ENCODE peak calls at places on chromosomes 5 and 9, in nine cellular contexts. One of them, this sample, is unnamed.

GRCh38 chr9:33375238-33375840 is 27.0 kb downstream of the AQP7 start:
- DNase-seq in left ventricle myocardium inferior: no peak
- DNase-seq in dorsolateral prefrontal cortex: no peak
- DNase-seq in Panc1: no peak
- DNase-seq in AG04450: no peak
- DNase-seq in upper lobe of right lung: peak
- DNase-seq in A549: no peak
- DNase-seq in left lung: no peak
- DNase-seq in esophagus squamous epithelium: no peak
- DNase-seq in this sample: no peak

GRCh38 chr5:82259172-82259800 is 18.9 kb downstream of the RPS23 start:
- DNase-seq in left ventricle myocardium inferior: no peak
- DNase-seq in dorsolateral prefrontal cortex: no peak
- DNase-seq in Panc1: no peak
- DNase-seq in AG04450: peak
- DNase-seq in upper lobe of right lung: no peak
- DNase-seq in A549: peak
- DNase-seq in left lung: no peak
- DNase-seq in esophagus squamous epithelium: no peak
- DNase-seq in this sample: no peak

GRCh38 chr5:92337772-92338234 is 954.7 kb upstream of the ARRDC3 start:
- DNase-seq in left ventricle myocardium inferior: no peak
- DNase-seq in dorsolateral prefrontal cortex: no peak
- DNase-seq in Panc1: no peak
- DNase-seq in AG04450: no peak
- DNase-seq in upper lobe of right lung: no peak
- DNase-seq in A549: no peak
- DNase-seq in left lung: no peak
- DNase-seq in esophagus squamous epithelium: no peak
- DNase-seq in this sample: no peak

GRCh38 chr9:126724226-126724625 is 80.6 kb upstream of the ZBTB43 start:
- DNase-seq in left ventricle myocardium inferior: no peak
- DNase-seq in dorsolateral prefrontal cortex: no peak
- DNase-seq in Panc1: no peak
- DNase-seq in AG04450: no peak
- DNase-seq in upper lobe of right lung: no peak
- DNase-seq in A549: no peak
- DNase-seq in left lung: no peak
- DNase-seq in esophagus squamous epithelium: no peak
- DNase-seq in this sample: no peak

GRCh38 chr5:114174837-114175236 is 187.0 kb upstream of the KCNN2 start:
- DNase-seq in left ventricle myocardium inferior: no peak
- DNase-seq in dorsolateral prefrontal cortex: no peak
- DNase-seq in Panc1: no peak
- DNase-seq in AG04450: no peak
- DNase-seq in upper lobe of right lung: no peak
- DNase-seq in A549: no peak
- DNase-seq in left lung: no peak
- DNase-seq in esophagus squamous epithelium: no peak
- DNase-seq in this sample: no peak

GRCh38 chr9:111957856-111958631 is 61.4 kb downstream of the UGCG start:
- DNase-seq in left ventricle myocardium inferior: no peak
- DNase-seq in dorsolateral prefrontal cortex: peak
- DNase-seq in Panc1: peak
- DNase-seq in AG04450: peak
- DNase-seq in upper lobe of right lung: no peak
- DNase-seq in A549: peak
- DNase-seq in left lung: no peak
- DNase-seq in esophagus squamous epithelium: no peak
- DNase-seq in this sample: no peak

GRCh38 chr9:14221119-14221518 is 92.8 kb downstream of the NFIB start:
- DNase-seq in left ventricle myocardium inferior: no peak
- DNase-seq in dorsolateral prefrontal cortex: no peak
- DNase-seq in Panc1: no peak
- DNase-seq in AG04450: no peak
- DNase-seq in upper lobe of right lung: no peak
- DNase-seq in A549: no peak
- DNase-seq in left lung: no peak
- DNase-seq in esophagus squamous epithelium: no peak
- DNase-seq in this sample: no peak

GRCh38 chr5:92147792-92148191 is 764.7 kb upstream of the ARRDC3 start:
- DNase-seq in left ventricle myocardium inferior: no peak
- DNase-seq in dorsolateral prefrontal cortex: no peak
- DNase-seq in Panc1: no peak
- DNase-seq in AG04450: no peak
- DNase-seq in upper lobe of right lung: no peak
- DNase-seq in A549: no peak
- DNase-seq in left lung: no peak
- DNase-seq in esophagus squamous epithelium: no peak
- DNase-seq in this sample: no peak

GRCh38 chr9:123338710-123339665 is 17.0 kb upstream of the CRB2 start:
- DNase-seq in left ventricle myocardium inferior: peak
- DNase-seq in dorsolateral prefrontal cortex: peak
- DNase-seq in Panc1: no peak
- DNase-seq in AG04450: no peak
- DNase-seq in upper lobe of right lung: peak
- DNase-seq in A549: no peak
- DNase-seq in left lung: peak
- DNase-seq in esophagus squamous epithelium: no peak
- DNase-seq in this sample: no peak

GRCh38 chr5:65791721-65792698 is 70.0 kb downstream of the NLN start:
- DNase-seq in left ventricle myocardium inferior: no peak
- DNase-seq in dorsolateral prefrontal cortex: peak
- DNase-seq in Panc1: no peak
- DNase-seq in AG04450: no peak
- DNase-seq in upper lobe of right lung: no peak
- DNase-seq in A549: no peak
- DNase-seq in left lung: no peak
- DNase-seq in esophagus squamous epithelium: no peak
- DNase-seq in this sample: no peak

GRCh38 chr5:10612251-10612650 is 48.4 kb downstream of the ANKRD33B start:
- DNase-seq in left ventricle myocardium inferior: no peak
- DNase-seq in dorsolateral prefrontal cortex: no peak
- DNase-seq in Panc1: no peak
- DNase-seq in AG04450: no peak
- DNase-seq in upper lobe of right lung: no peak
- DNase-seq in A549: no peak
- DNase-seq in left lung: no peak
- DNase-seq in esophagus squamous epithelium: no peak
- DNase-seq in this sample: no peak

GRCh38 chr5:89499787-89500186 is 616.8 kb upstream of the MEF2C start:
- DNase-seq in left ventricle myocardium inferior: no peak
- DNase-seq in dorsolateral prefrontal cortex: no peak
- DNase-seq in Panc1: no peak
- DNase-seq in AG04450: no peak
- DNase-seq in upper lobe of right lung: no peak
- DNase-seq in A549: no peak
- DNase-seq in left lung: no peak
- DNase-seq in esophagus squamous epithelium: no peak
- DNase-seq in this sample: no peak

GRCh38 chr5:139381837-139382361 is 1.2 kb downstream of the SLC23A1 start:
- DNase-seq in left ventricle myocardium inferior: no peak
- DNase-seq in dorsolateral prefrontal cortex: no peak
- DNase-seq in Panc1: no peak
- DNase-seq in AG04450: no peak
- DNase-seq in upper lobe of right lung: peak
- DNase-seq in A549: no peak
- DNase-seq in left lung: no peak
- DNase-seq in esophagus squamous epithelium: no peak
- DNase-seq in this sample: no peak

GRCh38 chr9:35871514-35871913 is 1.3 kb upstream of the OR13J1 start:
- DNase-seq in left ventricle myocardium inferior: no peak
- DNase-seq in dorsolateral prefrontal cortex: no peak
- DNase-seq in Panc1: no peak
- DNase-seq in AG04450: no peak
- DNase-seq in upper lobe of right lung: no peak
- DNase-seq in A549: no peak
- DNase-seq in left lung: no peak
- DNase-seq in esophagus squamous epithelium: no peak
- DNase-seq in this sample: peak

GRCh38 chr9:99237356-99237755 is 15.3 kb downstream of the SEC61B start:
- DNase-seq in left ventricle myocardium inferior: no peak
- DNase-seq in dorsolateral prefrontal cortex: no peak
- DNase-seq in Panc1: no peak
- DNase-seq in AG04450: no peak
- DNase-seq in upper lobe of right lung: no peak
- DNase-seq in A549: no peak
- DNase-seq in left lung: no peak
- DNase-seq in esophagus squamous epithelium: no peak
- DNase-seq in this sample: no peak

GRCh38 chr9:99244300-99245260 is 22.5 kb downstream of the SEC61B start:
- DNase-seq in left ventricle myocardium inferior: no peak
- DNase-seq in dorsolateral prefrontal cortex: no peak
- DNase-seq in Panc1: no peak
- DNase-seq in AG04450: no peak
- DNase-seq in upper lobe of right lung: no peak
- DNase-seq in A549: no peak
- DNase-seq in left lung: no peak
- DNase-seq in esophagus squamous epithelium: no peak
- DNase-seq in this sample: no peak

GRCh38 chr9:99238331-99238730 is 16.2 kb downstream of the SEC61B start:
- DNase-seq in left ventricle myocardium inferior: no peak
- DNase-seq in dorsolateral prefrontal cortex: no peak
- DNase-seq in Panc1: no peak
- DNase-seq in AG04450: no peak
- DNase-seq in upper lobe of right lung: no peak
- DNase-seq in A549: no peak
- DNase-seq in left lung: no peak
- DNase-seq in esophagus squamous epithelium: no peak
- DNase-seq in this sample: no peak

GRCh38 chr9:99239341-99240055 is 17.4 kb downstream of the SEC61B start:
- DNase-seq in left ventricle myocardium inferior: no peak
- DNase-seq in dorsolateral prefrontal cortex: no peak
- DNase-seq in Panc1: no peak
- DNase-seq in AG04450: no peak
- DNase-seq in upper lobe of right lung: no peak
- DNase-seq in A549: no peak
- DNase-seq in left lung: no peak
- DNase-seq in esophagus squamous epithelium: no peak
- DNase-seq in this sample: no peak

GRCh38 chr9:99241106-99241505 is 19.0 kb downstream of the SEC61B start:
- DNase-seq in left ventricle myocardium inferior: no peak
- DNase-seq in dorsolateral prefrontal cortex: no peak
- DNase-seq in Panc1: no peak
- DNase-seq in AG04450: no peak
- DNase-seq in upper lobe of right lung: no peak
- DNase-seq in A549: no peak
- DNase-seq in left lung: no peak
- DNase-seq in esophagus squamous epithelium: no peak
- DNase-seq in this sample: no peak
- TF ChIP-seq CTCF in left ventricle myocardium inferior: peak
- TF ChIP-seq CTCF in dorsolateral prefrontal cortex: no peak
- TF ChIP-seq CTCF in Panc1: peak
- TF ChIP-seq CTCF in AG04450: peak
- TF ChIP-seq CTCF in upper lobe of right lung: no peak
- TF ChIP-seq CTCF in A549: no peak
- TF ChIP-seq CTCF in left lung: no peak
- TF ChIP-seq CTCF in esophagus squamous epithelium: no peak
- TF ChIP-seq CTCF in this sample: no peak

GRCh38 chr9:132546148-132547051 is 36.0 kb upstream of the BARHL1 start:
- DNase-seq in left ventricle myocardium inferior: peak
- DNase-seq in dorsolateral prefrontal cortex: no peak
- DNase-seq in Panc1: no peak
- DNase-seq in AG04450: no peak
- DNase-seq in upper lobe of right lung: no peak
- DNase-seq in A549: no peak
- DNase-seq in left lung: no peak
- DNase-seq in esophagus squamous epithelium: no peak
- DNase-seq in this sample: no peak
- TF ChIP-seq CTCF in left ventricle myocardium inferior: peak
- TF ChIP-seq CTCF in dorsolateral prefrontal cortex: no peak
- TF ChIP-seq CTCF in Panc1: no peak
- TF ChIP-seq CTCF in AG04450: peak
- TF ChIP-seq CTCF in upper lobe of right lung: no peak
- TF ChIP-seq CTCF in A549: peak
- TF ChIP-seq CTCF in left lung: no peak
- TF ChIP-seq CTCF in esophagus squamous epithelium: no peak
- TF ChIP-seq CTCF in this sample: no peak

GRCh38 chr9:38352716-38353334 is 39.7 kb upstream of the ALDH1B1 start:
- DNase-seq in left ventricle myocardium inferior: no peak
- DNase-seq in dorsolateral prefrontal cortex: peak
- DNase-seq in Panc1: no peak
- DNase-seq in AG04450: no peak
- DNase-seq in upper lobe of right lung: no peak
- DNase-seq in A549: no peak
- DNase-seq in left lung: no peak
- DNase-seq in esophagus squamous epithelium: no peak
- DNase-seq in this sample: no peak

GRCh38 chr9:38346811-38347735 is 45.4 kb upstream of the ALDH1B1 start:
- DNase-seq in left ventricle myocardium inferior: no peak
- DNase-seq in dorsolateral prefrontal cortex: no peak
- DNase-seq in Panc1: no peak
- DNase-seq in AG04450: no peak
- DNase-seq in upper lobe of right lung: no peak
- DNase-seq in A549: no peak
- DNase-seq in left lung: no peak
- DNase-seq in esophagus squamous epithelium: no peak
- DNase-seq in this sample: no peak

GRCh38 chr9:38347946-38348345 is 44.6 kb upstream of the ALDH1B1 start:
- DNase-seq in left ventricle myocardium inferior: no peak
- DNase-seq in dorsolateral prefrontal cortex: peak
- DNase-seq in Panc1: no peak
- DNase-seq in AG04450: no peak
- DNase-seq in upper lobe of right lung: no peak
- DNase-seq in A549: no peak
- DNase-seq in left lung: no peak
- DNase-seq in esophagus squamous epithelium: no peak
- DNase-seq in this sample: no peak

GRCh38 chr9:38345851-38346755 is 46.4 kb upstream of the ALDH1B1 start:
- DNase-seq in left ventricle myocardium inferior: no peak
- DNase-seq in dorsolateral prefrontal cortex: no peak
- DNase-seq in Panc1: no peak
- DNase-seq in AG04450: no peak
- DNase-seq in upper lobe of right lung: no peak
- DNase-seq in A549: no peak
- DNase-seq in left lung: no peak
- DNase-seq in esophagus squamous epithelium: no peak
- DNase-seq in this sample: no peak

DNA sequence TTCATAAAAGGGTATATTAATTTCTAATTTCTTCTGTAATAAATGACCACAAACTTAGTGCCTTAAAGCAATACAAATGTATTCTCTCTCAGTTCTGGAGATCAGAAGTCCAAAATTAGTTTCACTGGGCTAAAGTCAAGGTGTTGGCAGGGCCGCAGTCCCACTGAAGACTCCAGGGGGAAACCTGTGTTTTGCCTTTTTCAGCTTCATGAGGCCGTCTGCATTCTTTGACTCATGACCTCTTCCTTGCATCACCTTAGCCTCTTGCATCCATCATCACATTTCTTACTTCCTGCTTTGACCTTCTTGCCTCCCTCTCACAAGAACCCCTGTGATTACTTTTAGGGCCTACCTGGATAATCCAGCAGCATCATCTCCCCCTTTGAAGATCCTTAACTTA is 42.0 kb upstream of the ALDH1B1 start:
- DNase-seq in left ventricle myocardium inferior: no peak
- DNase-seq in dorsolateral prefrontal cortex: no peak
- DNase-seq in Panc1: no peak
- DNase-seq in AG04450: no peak
- DNase-seq in upper lobe of right lung: no peak
- DNase-seq in A549: no peak
- DNase-seq in left lung: no peak
- DNase-seq in esophagus squamous epithelium: no peak
- DNase-seq in this sample: no peak
- TF ChIP-seq CTCF in left ventricle myocardium inferior: no peak
- TF ChIP-seq CTCF in dorsolateral prefrontal cortex: no peak
- TF ChIP-seq CTCF in Panc1: no peak
- TF ChIP-seq CTCF in AG04450: no peak
- TF ChIP-seq CTCF in upper lobe of right lung: no peak
- TF ChIP-seq CTCF in A549: no peak
- TF ChIP-seq CTCF in left lung: no peak
- TF ChIP-seq CTCF in esophagus squamous epithelium: no peak
- TF ChIP-seq CTCF in this sample: no peak

GRCh38 chr5:99715921-99716320 is 787.1 kb upstream of the CHD1 start:
- DNase-seq in left ventricle myocardium inferior: no peak
- DNase-seq in dorsolateral prefrontal cortex: no peak
- DNase-seq in Panc1: no peak
- DNase-seq in AG04450: no peak
- DNase-seq in upper lobe of right lung: no peak
- DNase-seq in A549: no peak
- DNase-seq in left lung: no peak
- DNase-seq in esophagus squamous epithelium: no peak
- DNase-seq in this sample: no peak
- TF ChIP-seq CTCF in left ventricle myocardium inferior: no peak
- TF ChIP-seq CTCF in dorsolateral prefrontal cortex: no peak
- TF ChIP-seq CTCF in Panc1: no peak
- TF ChIP-seq CTCF in AG04450: no peak
- TF ChIP-seq CTCF in upper lobe of right lung: no peak
- TF ChIP-seq CTCF in A549: no peak
- TF ChIP-seq CTCF in left lung: no peak
- TF ChIP-seq CTCF in esophagus squamous epithelium: no peak
- TF ChIP-seq CTCF in this sample: peak

This sample was measured in LNCaP clone FGC.